ENCODE peak calls at places on chromosome 15, in seven cellular contexts. P is HepG2, D is A673, W is Peyer's patch, N is fibroblast of lung, G is DND-41, L is sigmoid colon. S is an unnamed sample.

GRCh38 chr15:23049984-23050628 is 10.7 kb upstream of the TUBGCP5 start:
- DNase-seq in P (no peak), D (no peak), W (no peak), N (no peak), G (no peak), L (no peak), S (no peak)

GRCh38 chr15:68449389-68449788 is 17.4 kb upstream of the ITGA11 start:
- DNase-seq in P (no peak), D (no peak), W (no peak), N (no peak), G (no peak), L (no peak), S (no peak)

GRCh38 chr15:68375191-68375631 is 56.8 kb downstream of the ITGA11 start:
- DNase-seq in P (no peak), D (no peak), W (no peak), N (no peak), G (no peak), L (peak; percentile 56), S (no peak)

GRCh38 chr15:76139368-76140068 is 79.7 kb downstream of the TMEM266 start:
- DNase-seq in P (peak; percentile 57), D (peak; percentile 87), W (peak; percentile 66), N (peak; percentile 49), G (peak; percentile 75), L (no peak), S (peak; percentile 56)

GRCh38 chr15:62976301-62976842 is 66.2 kb upstream of the TPM1 start:
- DNase-seq in P (no peak), D (no peak), W (no peak), N (peak; percentile 83), G (no peak), L (no peak), S (no peak)

GRCh38 chr15:42804739-42805138 is 67.8 kb upstream of the CDAN1 start:
- DNase-seq in P (no peak), D (no peak), W (no peak), N (no peak), G (no peak), L (no peak), S (no peak)

GRCh38 chr15:55389276-55389631 is 18.9 kb downstream of the CCPG1 start:
- DNase-seq in P (no peak), D (no peak), W (no peak), N (peak; percentile 36), G (no peak), L (no peak), S (no peak)

GRCh38 chr15:91967935-91968605 is 114.6 kb downstream of the SLCO3A1 start:
- DNase-seq in P (no peak), D (no peak), W (no peak), N (peak; percentile 56), G (no peak), L (no peak), S (no peak)

GRCh38 chr15:78438595-78439285 is 724 bp downstream of the IREB2 start:
- DNase-seq in P (peak; percentile 60), D (peak; percentile 44), W (no peak), N (peak; percentile 52), G (peak; percentile 51), L (no peak), S (peak; percentile 6)

GRCh38 chr15:45572627-45573026 is 14.6 kb upstream of the BLOC1S6 start:
- DNase-seq in P (no peak), D (no peak), W (no peak), N (no peak), G (no peak), L (no peak), S (no peak)

GRCh38 chr15:45448066-45448510 is 69.7 kb upstream of the GATM start:
- DNase-seq in P (no peak), D (no peak), W (no peak), N (peak; percentile 30), G (no peak), L (no peak), S (no peak)

GRCh38 chr15:61653110-61653509 is 407.1 kb downstream of the VPS13C start:
- DNase-seq in P (no peak), D (no peak), W (no peak), N (no peak), G (no peak), L (no peak), S (no peak)

GRCh38 chr15:44712108-44713005 is 1.0 kb downstream of the B2M start:
- DNase-seq in P (peak; percentile 43), D (peak; percentile 89), W (peak; percentile 75), N (peak; percentile 79), G (peak; percentile 82), L (peak; percentile 88), S (peak; percentile 86)

GRCh38 chr15:72168131-72168825 is 29.3 kb downstream of the GRAMD2A start:
- DNase-seq in P (no peak), D (peak; percentile 84), W (no peak), N (peak; percentile 54), G (peak; percentile 77), L (no peak), S (no peak)

GRCh38 chr15:81054236-81054635 is 53.5 kb downstream of the TLNRD1 start:
- DNase-seq in P (no peak), D (peak; percentile 17), W (no peak), N (peak; percentile 85), G (no peak), L (no peak), S (no peak)

GRCh38 chr15:75606711-75607684 is 18.5 kb downstream of the SNUPN start:
- DNase-seq in P (no peak), D (no peak), W (peak; percentile 41), N (peak; percentile 75), G (peak; percentile 67), L (no peak), S (peak; percentile 57)

GRCh38 chr15:67548862-67549651 is 6.6 kb downstream of the MAP2K5 start:
- DNase-seq in P (no peak), D (peak; percentile 98), W (no peak), N (peak; percentile 15), G (no peak), L (peak; percentile 66), S (no peak)

GRCh38 chr15:52651868-52652267 is 27.3 kb downstream of the ATOSA start:
- DNase-seq in P (peak; percentile 80), D (peak; percentile 91), W (peak; percentile 43), N (peak; percentile 97), G (peak; percentile 79), L (peak; percentile 87), S (peak; percentile 52)

GRCh38 chr15:52653451-52653964 is 25.7 kb downstream of the ATOSA start:
- DNase-seq in P (no peak), D (peak; percentile 64), W (no peak), N (peak; percentile 93), G (no peak), L (no peak), S (no peak)

GRCh38 chr15:52651114-52651513 is 28.1 kb downstream of the ATOSA start:
- DNase-seq in P (no peak), D (no peak), W (no peak), N (no peak), G (no peak), L (no peak), S (no peak)

GRCh38 chr15:52652286-52652685 is 26.9 kb downstream of the ATOSA start:
- DNase-seq in P (no peak), D (no peak), W (no peak), N (no peak), G (no peak), L (no peak), S (no peak)

DNA sequence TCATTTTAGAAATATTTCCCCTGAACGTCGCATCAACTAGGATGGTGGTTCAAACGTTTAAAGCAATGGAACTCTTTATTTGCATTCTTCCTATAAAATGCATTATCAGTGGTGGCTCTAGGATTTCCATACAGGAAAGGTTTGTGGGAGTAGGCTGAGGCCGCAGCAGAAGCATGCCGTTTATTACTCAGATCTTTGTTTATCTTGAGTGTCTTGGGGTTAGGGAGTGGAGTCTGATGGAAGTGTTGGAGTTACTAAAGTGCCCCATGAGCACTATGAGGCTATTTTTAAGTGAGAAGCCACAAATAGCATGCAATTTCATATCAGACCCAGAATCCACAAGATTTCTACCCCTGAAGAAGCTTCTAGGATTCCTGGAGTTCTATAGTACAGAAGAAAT is 26.2 kb downstream of the ATOSA start:
- DNase-seq in P (no peak), D (no peak), W (no peak), N (peak; percentile 91), G (no peak), L (no peak), S (no peak)
- H3K4me1 ChIP-seq in P (peaks cover 17% of the 10 kb centered on the region), D (peaks cover 22% of the 10 kb centered on the region), W (peaks cover 13% of the 10 kb centered on the region), N (peaks cover 7% of the 10 kb centered on the region), G (peaks cover 31% of the 10 kb centered on the region), L (peaks cover 2% of the 10 kb centered on the region), S (peaks cover 16% of the 10 kb centered on the region)

DNA sequence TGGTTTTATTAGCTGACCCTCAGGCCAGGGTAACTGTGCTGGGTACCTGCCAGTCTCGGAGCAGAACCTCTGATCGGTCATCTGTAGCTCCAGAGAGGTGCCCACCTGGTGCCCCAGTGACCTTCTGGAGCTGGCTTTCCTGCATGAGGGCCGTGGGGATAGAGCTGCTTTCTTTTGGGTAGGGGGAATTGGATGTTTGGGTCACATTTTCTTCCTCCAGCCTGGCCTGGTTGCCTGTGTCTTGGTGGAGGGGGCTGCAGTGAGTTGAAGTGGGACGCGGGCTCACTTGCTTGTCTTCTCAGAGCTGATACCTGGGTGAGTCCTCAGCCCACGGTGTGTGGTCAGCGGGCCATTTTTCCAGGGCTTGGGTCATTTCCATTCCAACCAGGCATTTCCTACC is 2.6 kb downstream of the ZNF710 start:
- DNase-seq in P (no peak), D (no peak), W (no peak), N (peak; percentile 20), G (no peak), L (peak; percentile 45), S (no peak)
- H3K4me3 ChIP-seq in P (no peak overlapping the region), D (no peak overlapping the region), W (no peak overlapping the region), N (peak overlapping the region; percentile 9), G (no peak overlapping the region), L (no peak overlapping the region), S (no peak overlapping the region)

GRCh38 chr15:48433226-48433886 is 102.1 kb downstream of the DUT start:
- DNase-seq in P (no peak), D (no peak), W (no peak), N (peak; percentile 75), G (no peak), L (no peak), S (no peak)
- H3K27ac ChIP-seq in P (no peak overlapping the region), D (no peak overlapping the region), W (no peak overlapping the region), N (peak overlapping the region; percentile 15), G (no peak overlapping the region), L (no peak overlapping the region), S (no peak overlapping the region)

GRCh38 chr15:73630030-73630429 is 3.2 kb downstream of the NPTN start:
- DNase-seq in P (peak; percentile 43), D (peak; percentile 59), W (no peak), N (no peak), G (no peak), L (no peak), S (no peak)
- H3K4me1 ChIP-seq in P (peaks cover 80% of the 10 kb centered on the region), D (peaks cover 67% of the 10 kb centered on the region), W (peaks cover 26% of the 10 kb centered on the region), N (peaks cover 18% of the 10 kb centered on the region), G (peaks cover 26% of the 10 kb centered on the region), L (no peaks in the 10 kb centered on the region), S (peaks cover 37% of the 10 kb centered on the region)

GRCh38 chr15:31435891-31436628 is 109.4 kb downstream of the KLF13 start:
- DNase-seq in P (no peak), D (no peak), W (peak; percentile 63), N (no peak), G (peak; percentile 69), L (no peak), S (no peak)
- H3K4me3 ChIP-seq in P (no peak overlapping the region), D (no peak overlapping the region), W (no peak overlapping the region), N (no peak overlapping the region), G (no peak overlapping the region), L (no peak overlapping the region), S (peak overlapping the region; percentile 25)